ENCODE peak calls at places on chromosomes 2 and 18, in seven cellular contexts. V is fibroblast of lung, F is bronchial epithelial cell, W is epithelial cell of proximal tubule, U is coronary artery, I is ovary, P is sigmoid colon. L is an unnamed sample.
A peak's percentile ranks its signal among the peaks of the same experiment; 100 is the strongest.

GRCh38 chr2:102285368-102285767 is 26.0 kb upstream of the IL1RL1 start:
- DNase-seq in U (no peak), P (no peak), V (peak; percentile 14), I (no peak), W (no peak), F (no peak), L (no peak)

GRCh38 chr2:18719978-18720775 is 130.8 kb upstream of the NT5C1B start:
- DNase-seq in W (peak; percentile 18), F (peak; percentile 64), P (no peak), V (peak; percentile 61), U (no peak), I (no peak), L (peak; percentile 55)

GRCh38 chr2:3728104-3729054 is 25.0 kb downstream of the DCDC2C start:
- DNase-seq in P (no peak), V (peak; percentile 19), F (peak; percentile 26), W (no peak), I (peak; percentile 38), U (no peak), L (no peak)

GRCh38 chr2:227402959-227403358 is 15.2 kb upstream of the SCYGR1 start:
- DNase-seq in U (no peak), I (no peak), P (no peak), F (peak; percentile 83), V (peak; percentile 30), W (no peak), L (no peak)

GRCh38 chr2:174009488-174010223 is 44.5 kb upstream of the SP3 start:
- DNase-seq in W (no peak), F (peak; percentile 13), P (no peak), I (no peak), U (no peak), V (peak; percentile 72), L (no peak)

GRCh38 chr2:102076512-102076911 is 66.0 kb upstream of the IL1R1 start:
- DNase-seq in W (no peak), U (no peak), P (no peak), I (no peak), F (no peak), V (no peak), L (no peak)

GRCh38 chr2:98465456-98466201 is 21.0 kb downstream of the INPP4A start:
- DNase-seq in W (no peak), F (peak; percentile 58), U (no peak), I (peak; percentile 44), P (peak; percentile 81), V (peak; percentile 78), L (peak; percentile 40)

GRCh38 chr2:190891913-190892312 is 11.3 kb downstream of the GLS start:
- DNase-seq in F (no peak), V (peak; percentile 42), W (no peak), P (no peak), U (no peak), I (no peak), L (no peak)

GRCh38 chr2:70248145-70248809 is at the start of gene TIA1:
- DNase-seq in F (peak; percentile 92), U (peak; percentile 97), W (peak; percentile 75), V (peak; percentile 94), I (peak; percentile 97), P (peak; percentile 99), L (peak; percentile 91)

GRCh38 chr2:43274055-43274454 is 47.6 kb upstream of the ZFP36L2 start:
- DNase-seq in W (no peak), P (no peak), U (no peak), I (no peak), V (no peak), F (no peak), L (no peak)
- TF ChIP-seq CTCF in W (no peak), P (no peak), U (no peak), I (no peak), V (no peak), F (no peak), L (no peak)

DNA sequence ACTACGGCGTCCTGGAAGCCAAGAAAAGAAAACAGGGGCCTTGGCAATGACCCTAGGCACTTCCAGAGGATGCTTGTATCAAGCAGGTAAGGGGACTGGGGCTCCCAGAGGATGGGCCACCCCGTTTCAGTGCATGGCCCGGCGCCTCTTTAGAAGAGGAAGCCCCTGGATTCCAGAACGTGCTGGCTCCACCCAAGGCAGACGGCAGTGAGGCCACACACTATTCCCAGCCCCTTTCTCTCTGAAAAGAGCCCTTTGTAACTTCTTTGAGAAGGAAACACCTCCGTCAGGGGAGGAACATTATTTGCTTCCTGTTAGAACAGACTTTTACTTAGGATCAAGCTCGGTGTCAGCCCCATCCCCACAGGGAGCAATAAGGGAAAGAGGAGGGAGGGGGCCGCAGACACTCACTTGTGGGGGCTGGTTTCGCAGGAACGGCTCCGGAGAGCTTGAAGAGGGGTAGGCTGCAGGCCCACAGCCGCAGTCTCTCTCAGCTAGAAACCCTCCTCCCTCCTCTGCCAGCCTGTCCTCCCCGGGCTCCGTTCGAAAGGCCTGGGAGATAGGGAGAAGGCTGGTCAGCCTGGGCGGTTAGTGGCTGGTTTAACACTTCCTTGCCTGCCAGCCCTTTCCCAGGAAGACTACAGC is 49.6 kb upstream of the RMDN2 start:
- DNase-seq in I (no peak), U (no peak), V (no peak), W (no peak), P (no peak), F (no peak), L (no peak)
- H3K4me3 ChIP-seq in I (no peak overlapping the region), U (no peak overlapping the region), V (no peak overlapping the region), W (no peak overlapping the region), P (no peak overlapping the region), F (no peak overlapping the region), L (no peak overlapping the region)

GRCh38 chr18:55998071-55998522 is 410.1 kb upstream of the TCF4 start:
- DNase-seq in I (peak; percentile 34), P (no peak), W (no peak), U (no peak), F (peak; percentile 31), V (peak; percentile 69), L (peak; percentile 68)
- TF ChIP-seq CTCF in I (no peak), P (no peak), W (no peak), U (no peak), F (no peak), V (no peak), L (no peak)

GRCh38 chr2:118841450-118841827 is 6.0 kb downstream of the EN1 start:
- DNase-seq in I (no peak), W (no peak), P (no peak), U (no peak), V (no peak), F (no peak), L (no peak)
- H3K4me3 ChIP-seq in I (no peak overlapping the region), W (no peak overlapping the region), P (peak overlapping the region; percentile 38), U (no peak overlapping the region), V (no peak overlapping the region), F (no peak overlapping the region), L (no peak overlapping the region)

GRCh38 chr2:88627055-88627855 is at the start of gene EIF2AK3:
- DNase-seq in P (peak; percentile 99), W (peak; percentile 100), V (peak; percentile 100), U (peak; percentile 100), F (peak; percentile 100), I (peak; percentile 98), L (peak; percentile 100)
- TF ChIP-seq CTCF in P (peak; percentile 20), W (no peak), V (no peak), U (peak; percentile 21), F (no peak), I (peak; percentile 52), L (no peak)

DNA sequence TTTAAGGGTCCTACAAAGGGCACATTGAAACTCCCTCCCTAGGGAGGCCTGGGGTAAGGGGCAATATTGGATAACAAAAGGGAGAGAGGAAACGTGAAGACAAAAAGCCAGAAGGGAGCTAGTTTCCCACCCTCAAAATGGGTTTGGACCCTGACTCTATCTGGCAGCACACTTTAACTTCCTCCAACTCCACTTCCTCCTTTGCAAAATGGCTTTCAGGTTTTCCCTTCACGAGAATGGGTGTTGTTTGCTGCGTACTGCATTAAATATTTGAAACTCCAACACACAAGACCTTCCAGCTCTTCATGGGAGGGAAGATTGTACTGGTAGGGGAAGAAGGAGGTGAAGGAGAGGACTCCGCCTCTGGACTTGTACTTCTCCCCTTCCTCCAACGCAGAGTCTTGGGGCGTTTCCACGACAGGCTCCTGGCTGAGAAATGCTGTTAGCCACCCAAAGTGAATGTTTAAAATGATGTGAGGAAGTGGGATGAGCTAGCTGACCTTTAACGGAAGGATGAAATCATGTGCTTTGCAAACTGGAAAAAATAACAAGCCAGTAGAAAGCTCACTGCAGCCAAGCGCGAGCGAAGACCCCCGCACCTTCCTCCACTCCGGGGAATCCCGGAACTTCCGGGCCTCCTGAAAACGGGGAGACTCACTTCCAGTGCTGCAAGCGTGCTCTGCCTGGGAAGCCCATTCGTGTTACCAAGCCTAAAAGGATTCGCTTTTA is 85.6 kb downstream of the VIT start:
- DNase-seq in F (no peak), V (no peak), I (no peak), U (no peak), P (no peak), W (no peak), L (no peak)
- H3K4me3 ChIP-seq in F (no peak overlapping the region), V (no peak overlapping the region), I (no peak overlapping the region), U (no peak overlapping the region), P (no peak overlapping the region), W (no peak overlapping the region), L (no peak overlapping the region)

DNA sequence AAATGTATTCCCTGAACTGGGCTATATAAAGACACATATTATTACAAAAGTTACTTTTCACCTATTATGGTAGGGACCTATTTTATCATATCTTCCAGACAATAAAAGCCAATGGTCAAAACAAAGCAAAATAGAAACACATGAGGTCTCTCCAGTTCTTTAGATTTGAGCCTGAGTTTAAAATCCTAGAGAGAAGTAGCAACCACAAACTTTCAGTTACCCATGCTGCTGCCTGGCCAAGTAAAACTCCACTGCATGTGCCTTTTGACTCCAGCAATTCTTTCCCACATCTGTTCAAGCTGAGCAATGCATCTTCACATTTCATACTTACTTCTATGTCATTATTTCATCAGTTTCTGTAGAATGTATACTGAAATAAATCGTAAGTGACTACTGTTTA is 405.3 kb downstream of the STK39 start:
- DNase-seq in W (no peak), P (no peak), U (no peak), F (no peak), I (no peak), V (no peak), L (no peak)
- TF ChIP-seq CTCF in W (no peak), P (no peak), U (no peak), F (no peak), I (no peak), V (no peak), L (no peak)

GRCh38 chr2:28399946-28400345 is 7.3 kb downstream of the FOSL2 start:
- DNase-seq in W (no peak), V (no peak), F (no peak), P (no peak), U (no peak), I (no peak), L (no peak)
- H3K4me3 ChIP-seq in W (no peak overlapping the region), V (no peak overlapping the region), F (no peak overlapping the region), P (peak overlapping the region; percentile 98), U (peak overlapping the region; percentile 83), I (peak overlapping the region; percentile 5), L (no peak overlapping the region)

GRCh38 chr2:57453929-57454328 is 592.7 kb upstream of the VRK2 start:
- DNase-seq in I (no peak), F (no peak), V (no peak), W (no peak), U (no peak), P (no peak), L (no peak)
- TF ChIP-seq CTCF in I (no peak), F (no peak), V (no peak), W (peak; percentile 43), U (no peak), P (no peak), L (peak; percentile 39)

L was measured in retinal pigment epithelial cell.